ENCODE peak calls at places on chromosomes 6 and 20, in eight cellular contexts. T is left ventricle myocardium inferior, F is left lung, V is pancreas, J is GM12878, D is mammary epithelial cell, X is right lobe of liver, Z is PC-9. R is an unnamed sample. For H3K4me1 and H3K27me3, the result is how much of the 10 kb centered on the place peaks cover.

GRCh38 chr6:56370127-56370540 is 122.8 kb upstream of the COL21A1 start:
- DNase-seq in V (peak), F (peak), J (no peak), T (peak), D (peak), Z (peak), X (peak), R (peak)

GRCh38 chr6:31128093-31128676 is 7.9 kb upstream of the CDSN start:
- DNase-seq in J (peak), Z (peak), F (no peak), V (peak), D (peak), T (peak), X (peak), R (peak)

GRCh38 chr20:41935259-41935791 is 317.1 kb upstream of the CHD6 start:
- DNase-seq in V (no peak), Z (no peak), T (no peak), J (no peak), X (no peak), F (no peak), D (no peak), R (no peak)

GRCh38 chr20:8536219-8536618 is 404.2 kb downstream of the PLCB1 start:
- DNase-seq in Z (no peak), D (no peak), F (no peak), T (no peak), V (no peak), J (no peak), X (no peak), R (no peak)

GRCh38 chr20:55140631-55141030 is 665.2 kb downstream of the DOK5 start:
- DNase-seq in T (no peak), V (no peak), Z (no peak), D (no peak), X (no peak), F (no peak), J (no peak), R (no peak)

GRCh38 chr6:116447052-116447451 is 14.1 kb upstream of the CALHM6 start:
- DNase-seq in F (no peak), D (no peak), Z (no peak), J (no peak), X (no peak), T (no peak), V (no peak), R (no peak)

GRCh38 chr20:3101737-3102574 is 17.4 kb upstream of the AVP start:
- DNase-seq in Z (no peak), V (no peak), J (peak), X (no peak), T (no peak), F (no peak), D (no peak), R (no peak)

GRCh38 chr6:10030942-10031537 is 383.8 kb downstream of the TFAP2A start:
- DNase-seq in F (no peak), T (no peak), V (no peak), D (peak), Z (no peak), X (no peak), J (no peak), R (no peak)

GRCh38 chr20:35360033-35360432 is 51.7 kb downstream of the UQCC1 start:
- DNase-seq in F (no peak), D (peak), J (no peak), Z (no peak), T (no peak), X (no peak), V (no peak), R (no peak)

GRCh38 chr6:158283304-158284005 is 28.8 kb upstream of the TULP4 start:
- DNase-seq in D (peak), F (no peak), V (no peak), J (no peak), T (no peak), Z (no peak), X (no peak), R (peak)

GRCh38 chr6:137015943-137016342 is 28.8 kb downstream of the IL20RA start:
- DNase-seq in J (no peak), X (no peak), D (no peak), F (no peak), Z (peak), T (no peak), V (no peak), R (no peak)

GRCh38 chr6:155628315-155628714 is 172.7 kb upstream of the NOX3 start:
- DNase-seq in Z (no peak), T (no peak), D (no peak), F (no peak), J (peak), V (no peak), X (no peak), R (no peak)

GRCh38 chr20:18404172-18404571 is 62.7 kb downstream of the DZANK1 start:
- DNase-seq in Z (no peak), J (no peak), F (no peak), V (no peak), D (peak), X (no peak), T (no peak), R (no peak)

GRCh38 chr20:4136078-4136966 is 121.0 kb upstream of the RNF24 start:
- DNase-seq in J (no peak), F (no peak), X (no peak), V (no peak), D (no peak), Z (no peak), T (no peak), R (peak)

GRCh38 chr6:56954389-56955170 is at the start of gene BEND6:
- DNase-seq in D (peak), X (no peak), T (no peak), Z (peak), V (peak), F (peak), J (no peak), R (peak)

GRCh38 chr6:146543211-146543939 is at the start of gene RAB32:
- DNase-seq in F (peak), D (peak), J (no peak), T (peak), X (peak), Z (peak), V (peak), R (peak)

GRCh38 chr6:16059496-16059895 is 69.4 kb upstream of the MYLIP start:
- DNase-seq in V (no peak), T (no peak), J (no peak), Z (no peak), F (no peak), X (no peak), D (no peak), R (peak)

GRCh38 chr6:170266061-170266825 is 24.6 kb downstream of the DLL1 start:
- DNase-seq in V (no peak), Z (no peak), T (no peak), F (no peak), D (no peak), J (no peak), X (no peak), R (no peak)

GRCh38 chr6:75211920-75212590 is 6.2 kb upstream of the COL12A1 start:
- DNase-seq in V (no peak), X (no peak), F (no peak), T (no peak), D (no peak), J (no peak), Z (peak), R (no peak)

GRCh38 chr6:89117285-89118108 is at the start of gene SRSF12:
- DNase-seq in T (peak), F (peak), D (peak), X (peak), Z (no peak), J (no peak), V (peak), R (peak)

GRCh38 chr6:55794136-55794812 is 81.1 kb downstream of the BMP5 start:
- DNase-seq in V (no peak), J (no peak), T (no peak), F (no peak), D (peak), Z (no peak), X (no peak), R (no peak)

GRCh38 chr20:10987651-10988383 is 314.0 kb upstream of the JAG1 start:
- DNase-seq in J (no peak), Z (no peak), D (peak), V (no peak), X (no peak), T (no peak), F (no peak), R (no peak)

GRCh38 chr6:141548969-141549368 is 583.8 kb upstream of the GJE1 start:
- DNase-seq in D (peak), J (no peak), X (no peak), V (no peak), F (no peak), Z (peak), T (no peak), R (no peak)

GRCh38 chr6:114439414-114439813 is 96.6 kb upstream of the HS3ST5 start:
- DNase-seq in V (no peak), X (no peak), Z (no peak), T (no peak), F (no peak), D (no peak), J (no peak), R (no peak)

GRCh38 chr6:168637853-168638252 is 196.9 kb downstream of the SMOC2 start:
- DNase-seq in D (no peak), F (no peak), J (no peak), T (no peak), V (no peak), Z (no peak), X (no peak), R (no peak)

GRCh38 chr6:25041676-25042598 is 106.2 kb upstream of the RIPOR2 start:
- DNase-seq in T (no peak), D (no peak), F (no peak), J (no peak), Z (no peak), X (no peak), V (no peak), R (peak)

GRCh38 chr6:18280084-18280483 is 15.8 kb upstream of the DEK start:
- DNase-seq in J (no peak), V (no peak), Z (peak), X (no peak), T (no peak), F (no peak), D (peak), R (no peak)

GRCh38 chr20:31602430-31602778 is 2.7 kb upstream of the ID1 start:
- DNase-seq in V (no peak), T (no peak), Z (no peak), F (no peak), J (no peak), D (no peak), X (no peak), R (no peak)

GRCh38 chr6:100269189-100269588 is 195.5 kb downstream of the SIM1 start:
- DNase-seq in V (no peak), Z (no peak), J (no peak), X (no peak), F (no peak), D (peak), T (no peak), R (no peak)

GRCh38 chr6:158718431-158719126 is 68.7 kb downstream of the SYTL3 start:
- DNase-seq in D (no peak), T (no peak), X (no peak), J (no peak), F (no peak), Z (peak), V (peak), R (peak)

GRCh38 chr6:73710470-73710869 is 14.5 kb downstream of the CD109 start:
- DNase-seq in Z (peak), X (no peak), J (no peak), T (no peak), F (no peak), D (peak), V (no peak), R (no peak)

GRCh38 chr6:19803331-19804330 is 33.5 kb upstream of the ID4 start:
- DNase-seq in J (no peak), X (no peak), Z (no peak), V (no peak), D (no peak), T (no peak), F (no peak), R (no peak)

GRCh38 chr20:43691928-43692524 is 25.1 kb downstream of the MYBL2 start:
- DNase-seq in X (peak), V (peak), T (no peak), F (no peak), Z (peak), J (no peak), D (peak), R (peak)

GRCh38 chr20:36105731-36106226 is 48.8 kb upstream of the EPB41L1 start:
- DNase-seq in Z (no peak), V (peak), F (peak), X (peak), T (no peak), J (no peak), D (no peak), R (no peak)

GRCh38 chr6:20349225-20349624 is 52.5 kb upstream of the E2F3 start:
- DNase-seq in D (no peak), X (no peak), Z (no peak), F (no peak), T (no peak), V (no peak), J (peak), R (no peak)

GRCh38 chr6:41294463-41294862 is 8.0 kb upstream of the TREM1 start:
- DNase-seq in T (no peak), V (no peak), Z (no peak), F (no peak), J (no peak), D (no peak), X (no peak), R (no peak)

GRCh38 chr6:89597988-89598387 is 40.6 kb downstream of the LYRM2 start:
- DNase-seq in J (no peak), X (no peak), V (no peak), D (peak), F (no peak), T (no peak), Z (peak), R (peak)

GRCh38 chr6:75656479-75656878 is 54.8 kb downstream of the SENP6 start:
- DNase-seq in X (no peak), T (no peak), D (no peak), V (no peak), F (no peak), J (no peak), Z (no peak), R (no peak)

GRCh38 chr6:142834853-142835252 is 110.1 kb downstream of the HIVEP2 start:
- DNase-seq in T (no peak), F (no peak), V (no peak), J (no peak), X (no peak), D (no peak), Z (no peak), R (no peak)

GRCh38 chr6:142835787-142836186 is 109.2 kb downstream of the HIVEP2 start:
- DNase-seq in X (no peak), T (no peak), V (no peak), Z (no peak), J (no peak), F (no peak), D (no peak), R (no peak)

GRCh38 chr6:142830807-142831206 is 114.2 kb downstream of the HIVEP2 start:
- DNase-seq in J (no peak), V (no peak), D (no peak), Z (no peak), X (no peak), F (no peak), T (no peak), R (no peak)

GRCh38 chr6:142833798-142834197 is 111.2 kb downstream of the HIVEP2 start:
- DNase-seq in F (no peak), V (no peak), X (no peak), D (no peak), J (no peak), T (no peak), Z (no peak), R (no peak)

GRCh38 chr6:142833054-142833453 is 111.9 kb downstream of the HIVEP2 start:
- DNase-seq in F (no peak), Z (peak), D (peak), T (no peak), J (no peak), V (no peak), X (no peak), R (no peak)
- H3K4me1 ChIP-seq in F (under half), Z (under half), D (under half), T (under half), J (under half), V (under half), X (under half), R (under half)

DNA sequence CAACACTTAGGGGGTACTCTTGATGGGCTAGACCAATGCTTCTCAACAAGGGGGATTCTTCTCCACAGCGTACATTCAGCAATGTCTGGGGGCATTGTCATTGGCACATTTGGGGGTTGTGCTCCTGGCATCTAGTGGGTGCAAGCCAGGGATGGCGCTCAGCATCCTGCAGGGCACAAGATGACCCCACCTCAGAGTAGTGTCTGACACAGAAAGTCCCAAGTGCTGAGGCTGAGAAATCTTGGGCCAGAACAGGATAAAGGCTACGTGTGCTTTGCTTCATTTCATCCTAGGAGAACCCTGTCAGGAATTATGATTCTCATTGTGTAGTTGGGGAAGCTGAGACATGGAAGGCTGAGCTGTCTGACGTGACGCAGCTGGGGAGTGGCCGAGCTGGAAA is 298.6 kb downstream of the CDH26 start:
- DNase-seq in Z (no peak), T (no peak), V (no peak), F (no peak), J (no peak), D (no peak), X (no peak), R (peak)
- H3K27me3 ChIP-seq in Z (half or more), T (under half), V (under half), F (under half), J (under half), D (under half), X (under half), R (under half)

GRCh38 chr6:28980797-28981390 is 24.2 kb downstream of the ZNF311 start:
- DNase-seq in F (no peak), Z (peak), D (peak), X (peak), T (peak), J (peak), V (no peak), R (peak)

GRCh38 chr6:28981391-28981832 is 23.7 kb downstream of the ZNF311 start:
- DNase-seq in Z (peak), D (peak), F (peak), X (peak), V (peak), T (peak), J (peak), R (peak)

GRCh38 chr6:28982476-28983266 is 22.4 kb downstream of the ZNF311 start:
- DNase-seq in J (peak), V (no peak), X (no peak), T (no peak), F (no peak), Z (peak), D (peak), R (no peak)

GRCh38 chr6:28980137-28980796 is 24.8 kb downstream of the ZNF311 start:
- DNase-seq in F (no peak), X (no peak), J (no peak), D (no peak), T (no peak), V (no peak), Z (no peak), R (no peak)

GRCh38 chr6:28981833-28982475 is 23.2 kb downstream of the ZNF311 start:
- DNase-seq in Z (peak), F (peak), T (peak), V (peak), J (peak), X (peak), D (peak), R (peak)
- TF ChIP-seq CTCF in Z (peak), F (no peak), T (no peak), V (no peak), J (no peak), X (no peak), D (no peak), R (no peak)

GRCh38 chr20:48583801-48584200 is 244.0 kb downstream of the PREX1 start:
- DNase-seq in Z (no peak), X (no peak), D (no peak), T (no peak), J (no peak), V (no peak), F (no peak), R (no peak)

GRCh38 chr20:48586728-48587127 is 241.1 kb downstream of the PREX1 start:
- DNase-seq in J (no peak), X (no peak), V (no peak), F (no peak), D (no peak), T (no peak), Z (no peak), R (no peak)

GRCh38 chr20:48582361-48582991 is 245.3 kb downstream of the PREX1 start:
- DNase-seq in J (no peak), F (no peak), D (no peak), X (no peak), V (no peak), T (no peak), Z (no peak), R (no peak)

GRCh38 chr20:48583171-48583570 is 244.6 kb downstream of the PREX1 start:
- DNase-seq in D (no peak), X (no peak), V (no peak), Z (no peak), F (no peak), J (no peak), T (no peak), R (no peak)

DNA sequence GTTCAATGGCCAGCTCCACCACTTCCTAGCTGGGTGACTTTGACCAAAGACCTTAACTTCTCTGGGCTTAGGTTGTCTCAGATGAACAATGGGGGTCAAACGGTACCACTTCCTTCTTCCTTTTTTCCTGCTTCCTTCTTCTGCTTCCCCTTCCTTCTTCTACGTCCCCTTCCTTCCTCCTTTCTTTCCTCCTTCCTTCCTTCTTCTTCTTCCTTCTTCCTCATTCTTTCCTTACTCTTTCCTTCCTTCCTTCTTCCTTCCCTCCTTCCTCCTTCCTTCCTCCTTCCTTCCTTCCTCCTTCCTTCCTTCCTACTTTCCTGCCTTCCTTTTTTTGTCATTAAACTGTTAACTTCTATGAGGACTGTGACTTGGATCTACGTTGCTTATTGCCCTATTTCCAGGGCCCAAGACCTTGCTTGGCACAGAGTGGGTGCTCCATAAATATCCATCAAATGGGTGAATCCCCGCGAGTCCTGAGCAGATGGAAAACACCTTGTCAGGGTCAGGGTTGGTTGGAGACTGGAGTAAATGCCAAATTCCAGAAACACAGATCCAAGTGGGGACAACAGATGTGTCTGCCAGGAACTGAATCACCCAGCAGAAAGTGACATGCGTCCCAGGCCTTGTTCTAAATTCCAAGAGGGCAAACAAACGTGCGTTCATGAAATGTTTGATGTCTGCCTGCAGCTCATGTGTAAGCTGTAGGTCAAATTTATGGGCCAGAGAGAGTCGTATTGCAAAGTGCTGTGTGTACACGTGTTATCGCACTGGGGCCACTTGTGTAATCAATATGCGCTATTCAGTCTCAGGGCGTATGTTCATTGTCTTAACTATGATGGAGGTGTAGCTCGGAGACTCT is 243.2 kb downstream of the PREX1 start:
- DNase-seq in Z (no peak), F (no peak), T (no peak), X (no peak), V (no peak), J (no peak), D (no peak), R (no peak)
- H3K4me1 ChIP-seq in Z (under half), F (under half), T (under half), X (under half), V (under half), J (under half), D (under half), R (under half)

GRCh38 chr20:63376283-63377250 is 15.4 kb upstream of the CHRNA4 start:
- DNase-seq in F (no peak), X (no peak), Z (no peak), V (no peak), J (no peak), T (no peak), D (no peak), R (no peak)

GRCh38 chr20:63374532-63374931 is 13.4 kb upstream of the CHRNA4 start:
- DNase-seq in X (no peak), Z (no peak), V (no peak), F (no peak), D (no peak), T (no peak), J (no peak), R (no peak)

GRCh38 chr20:63373996-63374395 is 12.8 kb upstream of the CHRNA4 start:
- DNase-seq in T (no peak), D (no peak), V (no peak), Z (no peak), F (no peak), X (no peak), J (no peak), R (no peak)

GRCh38 chr20:63377256-63378114 is 16.3 kb upstream of the CHRNA4 start:
- DNase-seq in J (no peak), F (no peak), Z (no peak), T (no peak), V (no peak), X (no peak), D (no peak), R (peak)

GRCh38 chr20:63375438-63375837 is 14.3 kb upstream of the CHRNA4 start:
- DNase-seq in X (no peak), F (no peak), Z (no peak), T (no peak), V (no peak), D (no peak), J (no peak), R (no peak)
- H3K27me3 ChIP-seq in X (under half), F (under half), Z (half or more), T (half or more), V (under half), D (under half), J (under half), R (under half)

GRCh38 chr6:132830236-132830799 is 15.9 kb downstream of the RPS12 start:
- DNase-seq in J (no peak), D (no peak), Z (no peak), T (no peak), V (no peak), F (no peak), X (no peak), R (no peak)
- TF ChIP-seq CTCF in J (peak), D (peak), Z (peak), T (peak), V (no peak), F (no peak), X (peak), R (peak)